ENCODE peak calls at places on chromosomes 16 and 17, in seven cellular contexts. G is HFF-Myc, Z is H9, O is astrocyte, C is AG04450, J is glutamatergic neuron, H is MCF 10A. I is an unnamed sample.

GRCh38 chr16:31298958-31299357 is 39.2 kb downstream of the ITGAM start:
- DNase-seq in C (no peak), Z (no peak), G (no peak), H (no peak), O (no peak), J (no peak), I (no peak)

GRCh38 chr17:32385971-32386370 is 36.0 kb downstream of the ZNF207 start:
- DNase-seq in J (no peak), O (no peak), G (no peak), C (no peak), Z (no peak), H (no peak), I (no peak)

GRCh38 chr17:47077576-47077975 is 98.5 kb upstream of the RPRML start:
- DNase-seq in H (peak), C (no peak), O (peak), J (no peak), G (no peak), Z (no peak), I (no peak)

GRCh38 chr17:80092959-80093358 is 8.4 kb upstream of the GAA start:
- DNase-seq in Z (no peak), J (no peak), C (no peak), O (no peak), H (no peak), G (no peak), I (no peak)

GRCh38 chr17:33091271-33091670 is 99.6 kb downstream of the SPACA3 start:
- DNase-seq in O (peak), H (no peak), J (no peak), G (no peak), Z (no peak), C (no peak), I (no peak)

GRCh38 chr17:27413295-27413694 is 43.0 kb upstream of the KSR1 start:
- DNase-seq in C (no peak), J (no peak), H (no peak), O (no peak), G (no peak), Z (no peak), I (no peak)

GRCh38 chr16:57689772-57690558 is 4.6 kb upstream of the DRC7 start:
- DNase-seq in O (no peak), G (no peak), Z (no peak), C (no peak), H (no peak), J (no peak), I (no peak)

GRCh38 chr17:39920218-39921210 is 2.1 kb upstream of the GSDMB start:
- DNase-seq in C (no peak), J (peak), G (no peak), O (no peak), Z (no peak), H (no peak), I (peak)

GRCh38 chr17:21164226-21165019 is 37.7 kb downstream of the DHRS7B start:
- DNase-seq in O (no peak), G (no peak), H (no peak), C (no peak), Z (no peak), J (no peak), I (no peak)

GRCh38 chr17:35973333-35974260 is 7.7 kb downstream of the CCL16 start:
- DNase-seq in Z (no peak), H (peak), O (peak), G (no peak), J (no peak), C (no peak), I (no peak)

GRCh38 chr17:35460354-35460851 is 11.8 kb upstream of the SLFN13 start:
- DNase-seq in Z (peak), H (no peak), J (peak), O (no peak), G (no peak), C (no peak), I (peak)

GRCh38 chr17:47969975-47970724 is 763 bp upstream of the CDK5RAP3 start:
- DNase-seq in O (no peak), H (no peak), J (no peak), C (no peak), G (no peak), Z (no peak), I (no peak)

GRCh38 chr17:27471321-27472269 is 15.3 kb downstream of the KSR1 start:
- DNase-seq in O (peak), Z (no peak), J (no peak), C (no peak), H (peak), G (no peak), I (no peak)

GRCh38 chr16:77431131-77431670 is 3.6 kb downstream of the ADAMTS18 start:
- DNase-seq in C (no peak), J (no peak), Z (no peak), G (no peak), O (peak), H (no peak), I (no peak)

DNA sequence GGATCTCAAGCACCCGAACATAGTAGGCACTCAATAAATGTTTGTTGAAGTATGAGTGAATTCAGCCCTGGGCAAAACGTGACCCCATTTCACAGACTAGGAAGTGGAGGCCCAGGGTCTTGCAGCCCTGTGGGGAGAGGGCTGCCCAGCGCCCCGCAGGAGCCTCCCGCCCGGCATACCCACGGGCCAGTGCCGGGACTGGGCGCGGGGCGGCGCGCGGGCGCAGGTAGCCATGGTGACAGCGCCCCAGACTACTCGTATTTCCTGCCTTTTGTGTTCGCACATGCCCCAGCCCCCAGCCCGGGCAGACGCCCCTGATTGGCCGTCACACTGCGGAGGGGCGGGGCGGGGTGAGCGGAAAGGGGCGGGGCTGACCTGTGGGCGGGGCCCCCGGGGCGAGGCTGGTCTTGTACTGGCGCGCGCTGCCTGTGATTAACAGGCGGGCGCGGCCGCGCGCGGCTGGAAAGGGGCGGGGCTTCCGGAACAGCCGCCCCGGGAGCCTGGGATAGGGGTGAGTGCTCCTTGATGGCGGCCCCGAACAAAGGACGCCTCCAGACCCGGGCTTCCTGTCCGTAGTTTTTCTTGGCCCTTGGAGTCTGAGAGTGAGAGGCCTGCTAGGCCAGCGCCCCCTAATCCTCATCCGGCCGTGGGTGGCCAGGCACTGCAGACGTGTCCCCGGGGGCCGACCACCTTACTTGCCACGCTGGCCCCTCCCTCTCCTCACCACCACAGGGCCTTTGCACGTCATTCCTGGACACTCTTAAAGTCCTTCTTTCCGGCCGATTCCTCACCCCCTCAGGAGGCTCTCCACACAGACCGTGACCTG is 71.0 kb downstream of the RAI1 start:
- DNase-seq in J (peak), C (peak), O (peak), G (peak), Z (peak), H (peak), I (peak)
- TF ChIP-seq CTCF in J (peak), C (peak), O (no peak), G (peak), Z (peak), H (no peak), I (peak)

GRCh38 chr17:30187528-30187927 is 48.0 kb downstream of the SLC6A4 start:
- DNase-seq in Z (no peak), J (no peak), O (no peak), C (no peak), G (no peak), H (no peak), I (no peak)
- TF ChIP-seq CTCF in Z (no peak), J (no peak), O (no peak), C (no peak), G (no peak), H (no peak), I (no peak)

GRCh38 chr17:73654241-73654640 is 10.0 kb upstream of the SDK2 start:
- DNase-seq in H (no peak), O (no peak), J (no peak), Z (no peak), C (no peak), G (no peak), I (no peak)

GRCh38 chr17:73658821-73659220 is 14.6 kb upstream of the SDK2 start:
- DNase-seq in Z (no peak), O (no peak), H (no peak), J (no peak), G (no peak), C (no peak), I (no peak)

GRCh38 chr17:73652886-73653480 is 8.7 kb upstream of the SDK2 start:
- DNase-seq in O (no peak), G (no peak), H (no peak), Z (no peak), J (no peak), C (no peak), I (no peak)

GRCh38 chr17:73653810-73654209 is 9.6 kb upstream of the SDK2 start:
- DNase-seq in O (no peak), J (no peak), C (no peak), Z (no peak), H (no peak), G (no peak), I (no peak)

DNA sequence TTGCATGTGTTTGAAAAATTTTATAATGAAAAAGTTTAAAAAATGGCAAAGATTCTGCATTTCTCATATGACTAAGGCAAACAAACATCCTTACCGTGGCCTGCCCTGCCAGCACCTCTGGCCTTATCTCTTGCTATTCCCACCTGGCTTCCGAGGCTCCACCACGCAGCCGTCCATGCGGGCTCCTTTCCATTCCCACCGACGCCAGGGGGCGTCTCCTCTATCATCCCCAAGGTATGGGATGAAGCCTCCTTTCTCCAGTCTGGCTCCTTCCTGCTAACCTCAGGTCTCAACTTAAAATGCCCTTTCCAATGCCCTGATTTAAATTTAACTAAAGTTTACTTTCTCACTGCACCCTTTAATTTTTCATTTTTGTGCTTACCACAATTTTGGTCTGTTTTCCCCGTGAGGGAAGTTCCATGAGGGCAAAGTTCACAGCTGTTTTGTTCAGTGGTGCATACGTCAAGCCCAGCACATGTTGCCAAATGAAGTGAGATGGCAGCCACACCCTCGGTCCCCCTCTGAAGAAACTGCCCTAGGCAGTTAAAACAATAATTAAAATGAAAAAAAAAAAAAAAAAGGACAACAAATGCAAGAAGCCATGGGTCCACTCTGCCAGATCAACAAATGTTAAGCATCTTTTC is 13.3 kb upstream of the SDK2 start:
- DNase-seq in G (no peak), O (no peak), C (no peak), H (peak), Z (peak), J (peak), I (peak)
- TF ChIP-seq CTCF in G (peak), O (peak), C (peak), H (peak), Z (peak), J (peak), I (peak)

GRCh38 chr16:28524544-28525179 is 14.1 kb downstream of the NUPR1 start:
- DNase-seq in O (no peak), C (no peak), J (no peak), H (no peak), Z (no peak), G (no peak), I (no peak)
- TF ChIP-seq CTCF in O (no peak), C (no peak), J (no peak), H (no peak), Z (no peak), G (no peak), I (no peak)